ENCODE peak calls at places on chromosomes 4 and X, in five cellular contexts. One of them, this sample, is unnamed.

GRCh38 chrX:31132803-31133202 is 61.0 kb upstream of the FTHL17 start:
- DNase-seq in mammary epithelial cell: no peak
- DNase-seq in PC-3: no peak
- DNase-seq in suprapubic skin: no peak
- DNase-seq in psoas muscle: no peak
- DNase-seq in this sample: no peak

GRCh38 chr4:41866799-41867677 is 68.2 kb upstream of the TMEM33 start:
- DNase-seq in PC-3: no peak
- DNase-seq in mammary epithelial cell: no peak
- DNase-seq in suprapubic skin: no peak
- DNase-seq in psoas muscle: no peak
- DNase-seq in this sample: no peak

GRCh38 chrX:153983321-153983729 is 10.8 kb downstream of the TMEM187 start:
- DNase-seq in PC-3: no peak
- DNase-seq in psoas muscle: no peak
- DNase-seq in suprapubic skin: no peak
- DNase-seq in mammary epithelial cell: no peak
- DNase-seq in this sample: no peak

GRCh38 chrX:131729295-131729694 is 185.4 kb downstream of the OR13H1 start:
- DNase-seq in psoas muscle: peak; percentile 84
- DNase-seq in PC-3: no peak
- DNase-seq in suprapubic skin: peak; percentile 89
- DNase-seq in mammary epithelial cell: peak; percentile 76
- DNase-seq in this sample: no peak

GRCh38 chrX:101260435-101260834 is 30.7 kb downstream of the TAF7L start:
- DNase-seq in PC-3: peak; percentile 5
- DNase-seq in suprapubic skin: no peak
- DNase-seq in psoas muscle: no peak
- DNase-seq in mammary epithelial cell: no peak
- DNase-seq in this sample: peak; percentile 1

GRCh38 chr4:173531085-173531965 is 1.3 kb upstream of the HAND2 start:
- DNase-seq in suprapubic skin: no peak
- DNase-seq in psoas muscle: no peak
- DNase-seq in PC-3: no peak
- DNase-seq in mammary epithelial cell: no peak
- DNase-seq in this sample: no peak

GRCh38 chrX:69285881-69286545 is 120.8 kb upstream of the PJA1 start:
- DNase-seq in psoas muscle: peak; percentile 68
- DNase-seq in PC-3: peak; percentile 57
- DNase-seq in mammary epithelial cell: peak; percentile 9
- DNase-seq in suprapubic skin: peak; percentile 76
- DNase-seq in this sample: peak; percentile 59

GRCh38 chr4:17072483-17072882 is 174.0 kb upstream of the LDB2 start:
- DNase-seq in psoas muscle: no peak
- DNase-seq in suprapubic skin: no peak
- DNase-seq in mammary epithelial cell: no peak
- DNase-seq in PC-3: no peak
- DNase-seq in this sample: no peak

GRCh38 chr4:52780627-52781354 is 29.6 kb upstream of the ERVMER34-1 start:
- DNase-seq in mammary epithelial cell: no peak
- DNase-seq in suprapubic skin: no peak
- DNase-seq in psoas muscle: no peak
- DNase-seq in PC-3: peak; percentile 47
- DNase-seq in this sample: peak; percentile 13

GRCh38 chrX:152936306-152936705 is 38.4 kb downstream of the ZNF185 start:
- DNase-seq in PC-3: no peak
- DNase-seq in mammary epithelial cell: no peak
- DNase-seq in psoas muscle: no peak
- DNase-seq in suprapubic skin: no peak
- DNase-seq in this sample: no peak

GRCh38 chr4:6360385-6360784 is 90.7 kb downstream of the WFS1 start:
- DNase-seq in mammary epithelial cell: no peak
- DNase-seq in PC-3: no peak
- DNase-seq in psoas muscle: no peak
- DNase-seq in suprapubic skin: no peak
- DNase-seq in this sample: no peak

GRCh38 chr4:115671581-115671980 is 558.2 kb upstream of the NDST4 start:
- DNase-seq in PC-3: peak; percentile 70
- DNase-seq in suprapubic skin: no peak
- DNase-seq in psoas muscle: no peak
- DNase-seq in mammary epithelial cell: no peak
- DNase-seq in this sample: no peak

GRCh38 chr4:17636696-17637351 is 22.4 kb downstream of the MED28 start:
- DNase-seq in mammary epithelial cell: peak; percentile 54
- DNase-seq in psoas muscle: peak; percentile 78
- DNase-seq in PC-3: peak; percentile 74
- DNase-seq in suprapubic skin: peak; percentile 79
- DNase-seq in this sample: peak; percentile 54

GRCh38 chr4:158801066-158801465 is 32.2 kb downstream of the FNIP2 start:
- DNase-seq in suprapubic skin: no peak
- DNase-seq in PC-3: no peak
- DNase-seq in mammary epithelial cell: no peak
- DNase-seq in psoas muscle: no peak
- DNase-seq in this sample: no peak

GRCh38 chrX:149825424-149825823 is 43.7 kb downstream of the MAGEA9 start:
- DNase-seq in mammary epithelial cell: no peak
- DNase-seq in psoas muscle: no peak
- DNase-seq in suprapubic skin: no peak
- DNase-seq in PC-3: peak; percentile 30
- DNase-seq in this sample: no peak

GRCh38 chr4:71293705-71294104 is 45.1 kb upstream of the SLC4A4 start:
- DNase-seq in psoas muscle: no peak
- DNase-seq in PC-3: peak; percentile 56
- DNase-seq in suprapubic skin: no peak
- DNase-seq in mammary epithelial cell: peak; percentile 14
- DNase-seq in this sample: no peak

GRCh38 chr4:7857238-7857701 is 82.4 kb downstream of the AFAP1 start:
- DNase-seq in psoas muscle: peak; percentile 35
- DNase-seq in PC-3: peak; percentile 75
- DNase-seq in mammary epithelial cell: peak; percentile 57
- DNase-seq in suprapubic skin: no peak
- DNase-seq in this sample: no peak

GRCh38 chr4:145732001-145732400 is 52.1 kb downstream of the C4orf51 start:
- DNase-seq in mammary epithelial cell: no peak
- DNase-seq in psoas muscle: no peak
- DNase-seq in PC-3: no peak
- DNase-seq in suprapubic skin: no peak
- DNase-seq in this sample: no peak

GRCh38 chrX:63250253-63250868 is 100.8 kb downstream of the SPIN4 start:
- DNase-seq in PC-3: peak; percentile 85
- DNase-seq in mammary epithelial cell: peak; percentile 65
- DNase-seq in suprapubic skin: no peak
- DNase-seq in psoas muscle: no peak
- DNase-seq in this sample: peak; percentile 10

GRCh38 chrX:143437439-143437838 is 79.8 kb downstream of the SPANXN3 start:
- DNase-seq in PC-3: peak; percentile 60
- DNase-seq in suprapubic skin: no peak
- DNase-seq in mammary epithelial cell: no peak
- DNase-seq in psoas muscle: no peak
- DNase-seq in this sample: peak; percentile 0

GRCh38 chr4:148288448-148288847 is 153.8 kb downstream of the NR3C2 start:
- DNase-seq in mammary epithelial cell: no peak
- DNase-seq in psoas muscle: no peak
- DNase-seq in suprapubic skin: no peak
- DNase-seq in PC-3: no peak
- DNase-seq in this sample: no peak

GRCh38 chrX:124087000-124087746 is 125.7 kb downstream of the STAG2 start:
- DNase-seq in psoas muscle: no peak
- DNase-seq in suprapubic skin: no peak
- DNase-seq in mammary epithelial cell: no peak
- DNase-seq in PC-3: no peak
- DNase-seq in this sample: no peak

GRCh38 chrX:10356979-10357378 is 200.2 kb downstream of the CLCN4 start:
- DNase-seq in mammary epithelial cell: peak; percentile 71
- DNase-seq in suprapubic skin: no peak
- DNase-seq in psoas muscle: no peak
- DNase-seq in PC-3: peak; percentile 86
- DNase-seq in this sample: peak; percentile 27

GRCh38 chrX:63657821-63658220 is 127.2 kb downstream of the ARHGEF9 start:
- DNase-seq in psoas muscle: peak; percentile 24
- DNase-seq in PC-3: peak; percentile 6
- DNase-seq in mammary epithelial cell: peak; percentile 6
- DNase-seq in suprapubic skin: no peak
- DNase-seq in this sample: peak; percentile 22

GRCh38 chr4:154450971-154451370 is 40.6 kb downstream of the DCHS2 start:
- DNase-seq in PC-3: no peak
- DNase-seq in psoas muscle: peak; percentile 18
- DNase-seq in suprapubic skin: no peak
- DNase-seq in mammary epithelial cell: no peak
- DNase-seq in this sample: no peak

GRCh38 chrX:70477734-70478075 is 33.1 kb downstream of the DLG3 start:
- DNase-seq in psoas muscle: no peak
- DNase-seq in mammary epithelial cell: no peak
- DNase-seq in PC-3: no peak
- DNase-seq in suprapubic skin: no peak
- DNase-seq in this sample: no peak
- H3K27ac ChIP-seq in psoas muscle: no peak overlapping the region
- H3K27ac ChIP-seq in mammary epithelial cell: no peak overlapping the region
- H3K27ac ChIP-seq in PC-3: peak overlapping the region; percentile 99
- H3K27ac ChIP-seq in suprapubic skin: no peak overlapping the region
- H3K27ac ChIP-seq in this sample: no peak overlapping the region

GRCh38 chr4:89307446-89308160 is at the start of gene GPRIN3:
- DNase-seq in PC-3: no peak
- DNase-seq in suprapubic skin: peak; percentile 71
- DNase-seq in psoas muscle: peak; percentile 42
- DNase-seq in mammary epithelial cell: no peak
- DNase-seq in this sample: no peak
- H3K27ac ChIP-seq in PC-3: no peak within 1 kb of the TSS
- H3K27ac ChIP-seq in suprapubic skin: peak within 1 kb of the TSS; percentile 42
- H3K27ac ChIP-seq in psoas muscle: peak within 1 kb of the TSS; percentile 36
- H3K27ac ChIP-seq in mammary epithelial cell: no peak within 1 kb of the TSS
- H3K27ac ChIP-seq in this sample: no peak within 1 kb of the TSS

GRCh38 chr4:15947684-15948083 is 9.1 kb upstream of the FGFBP1 start:
- DNase-seq in mammary epithelial cell: no peak
- DNase-seq in PC-3: peak; percentile 32
- DNase-seq in suprapubic skin: no peak
- DNase-seq in psoas muscle: no peak
- DNase-seq in this sample: no peak

GRCh38 chr4:15955670-15956069 is 7.3 kb downstream of the FGFBP2 start:
- DNase-seq in suprapubic skin: no peak
- DNase-seq in psoas muscle: no peak
- DNase-seq in mammary epithelial cell: no peak
- DNase-seq in PC-3: peak; percentile 49
- DNase-seq in this sample: no peak

GRCh38 chr4:15953625-15954024 is 9.3 kb downstream of the FGFBP2 start:
- DNase-seq in PC-3: no peak
- DNase-seq in mammary epithelial cell: no peak
- DNase-seq in psoas muscle: no peak
- DNase-seq in suprapubic skin: no peak
- DNase-seq in this sample: no peak

GRCh38 chr4:15948826-15949225 is 10.3 kb upstream of the FGFBP1 start:
- DNase-seq in PC-3: no peak
- DNase-seq in psoas muscle: no peak
- DNase-seq in mammary epithelial cell: no peak
- DNase-seq in suprapubic skin: no peak
- DNase-seq in this sample: no peak

DNA sequence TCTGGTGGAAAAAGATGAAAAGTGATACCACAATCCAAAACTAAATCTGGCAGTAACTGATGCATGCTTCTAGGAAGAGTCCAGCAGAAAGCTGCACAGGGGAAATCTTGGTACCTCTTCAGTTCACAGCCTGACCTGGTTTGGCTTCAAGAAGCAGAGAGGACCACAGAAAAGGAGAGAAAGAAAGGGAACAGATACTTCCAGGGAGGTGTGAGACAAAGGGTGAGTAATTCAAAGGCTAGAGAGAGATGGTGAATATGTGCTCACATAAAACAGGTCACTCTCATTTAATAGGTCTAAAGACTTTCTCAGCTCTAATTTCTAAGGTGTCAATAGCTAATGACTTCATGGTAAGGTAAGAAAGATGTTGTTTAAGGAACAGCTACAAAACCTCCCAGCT is 11.2 kb downstream of the FGFBP2 start:
- DNase-seq in PC-3: no peak
- DNase-seq in psoas muscle: no peak
- DNase-seq in mammary epithelial cell: no peak
- DNase-seq in suprapubic skin: no peak
- DNase-seq in this sample: no peak
- H3K27ac ChIP-seq in PC-3: no peak overlapping the region
- H3K27ac ChIP-seq in psoas muscle: no peak overlapping the region
- H3K27ac ChIP-seq in mammary epithelial cell: no peak overlapping the region
- H3K27ac ChIP-seq in suprapubic skin: no peak overlapping the region
- H3K27ac ChIP-seq in this sample: no peak overlapping the region

GRCh38 chrX:45621356-45622041 is 420.8 kb upstream of the DIPK2B start:
- DNase-seq in PC-3: peak; percentile 78
- DNase-seq in mammary epithelial cell: peak; percentile 96
- DNase-seq in suprapubic skin: no peak
- DNase-seq in psoas muscle: no peak
- DNase-seq in this sample: peak; percentile 68
- H3K27ac ChIP-seq in PC-3: peak overlapping the region; percentile 79
- H3K27ac ChIP-seq in mammary epithelial cell: peak overlapping the region; percentile 68
- H3K27ac ChIP-seq in suprapubic skin: peak overlapping the region; percentile 41
- H3K27ac ChIP-seq in psoas muscle: no peak overlapping the region
- H3K27ac ChIP-seq in this sample: no peak overlapping the region

GRCh38 chr4:27910227-27910626 is 1049.6 kb downstream of the STIM2 start:
- DNase-seq in psoas muscle: no peak
- DNase-seq in PC-3: no peak
- DNase-seq in suprapubic skin: no peak
- DNase-seq in mammary epithelial cell: no peak
- DNase-seq in this sample: no peak
- H3K27ac ChIP-seq in psoas muscle: no peak overlapping the region
- H3K27ac ChIP-seq in PC-3: no peak overlapping the region
- H3K27ac ChIP-seq in suprapubic skin: no peak overlapping the region
- H3K27ac ChIP-seq in mammary epithelial cell: no peak overlapping the region
- H3K27ac ChIP-seq in this sample: no peak overlapping the region

DNA sequence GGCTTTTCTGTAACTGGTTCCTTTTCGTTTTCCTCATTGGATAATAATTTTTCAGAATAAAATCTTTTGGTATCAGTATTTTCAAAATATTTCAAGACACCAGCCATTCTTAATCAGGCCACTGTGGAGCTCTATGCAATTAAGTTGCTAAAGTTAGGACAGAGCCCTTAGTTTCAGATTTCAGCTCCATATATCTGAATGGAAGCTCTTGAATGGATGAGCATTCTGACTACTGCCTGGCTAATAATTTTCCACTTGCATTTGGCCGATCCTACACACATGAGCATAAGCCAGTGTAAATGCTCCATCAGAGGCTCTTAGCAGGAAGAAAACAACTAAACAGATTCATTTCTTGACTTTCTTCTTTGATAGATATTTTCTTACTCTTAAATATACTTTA is 157.6 kb downstream of the CHIC2 start:
- DNase-seq in psoas muscle: no peak
- DNase-seq in mammary epithelial cell: no peak
- DNase-seq in PC-3: no peak
- DNase-seq in suprapubic skin: no peak
- DNase-seq in this sample: no peak
- H3K27ac ChIP-seq in psoas muscle: no peak overlapping the region
- H3K27ac ChIP-seq in mammary epithelial cell: no peak overlapping the region
- H3K27ac ChIP-seq in PC-3: no peak overlapping the region
- H3K27ac ChIP-seq in suprapubic skin: no peak overlapping the region
- H3K27ac ChIP-seq in this sample: no peak overlapping the region

This sample was measured in RWPE1.